ENCODE peak calls at places on chromosomes 3 and 15, in five cellular contexts. Q, V, P, W and K are unnamed samples.

GRCh38 chr3:107235923-107236315 is 141.3 kb upstream of the CCDC54 start:
- DNase-seq in V (peak), Q (peak), W (peak), P (no peak), K (peak)

GRCh38 chr15:39642011-39642640 is 61.2 kb downstream of the THBS1 start:
- DNase-seq in W (peak), Q (peak), P (no peak), V (peak), K (no peak)

GRCh38 chr3:64530434-64531049 is 157.3 kb downstream of the ADAMTS9 start:
- DNase-seq in Q (peak), P (no peak), W (peak), V (peak), K (peak)

GRCh38 chr3:110066201-110066600 is 728.9 kb upstream of the DPPA4 start:
- DNase-seq in Q (no peak), P (no peak), V (no peak), W (no peak), K (no peak)

GRCh38 chr15:74218172-74218885 is 15.7 kb upstream of the STRA6 start:
- DNase-seq in Q (no peak), P (no peak), V (no peak), W (no peak), K (no peak)

GRCh38 chr3:146682176-146682575 is 77.0 kb upstream of the PLSCR5 start:
- DNase-seq in V (peak), P (no peak), W (no peak), Q (no peak), K (no peak)

GRCh38 chr3:122921791-122922651 is 105.5 kb downstream of the SEMA5B start:
- DNase-seq in Q (no peak), P (no peak), V (no peak), W (no peak), K (peak)

GRCh38 chr15:64774556-64775523 is 549 bp downstream of the RBPMS2 start:
- DNase-seq in P (no peak), Q (no peak), V (no peak), W (peak), K (no peak)

GRCh38 chr15:51907136-51907862 is 64.3 kb downstream of the LEO1 start:
- DNase-seq in W (no peak), V (no peak), Q (peak), P (no peak), K (no peak)

GRCh38 chr3:11591401-11592266 is 52.1 kb downstream of the VGLL4 start:
- DNase-seq in V (peak), P (no peak), Q (peak), W (peak), K (no peak)

GRCh38 chr15:93974804-93975481 is 256.4 kb upstream of the MCTP2 start:
- DNase-seq in W (peak), P (no peak), V (peak), Q (peak), K (no peak)

GRCh38 chr3:71047616-71048531 is 535.7 kb downstream of the FOXP1 start:
- DNase-seq in P (no peak), V (no peak), Q (no peak), W (no peak), K (no peak)

GRCh38 chr3:158725348-158725966 is 6.8 kb downstream of the RARRES1 start:
- DNase-seq in W (peak), P (no peak), Q (peak), V (peak), K (no peak)

GRCh38 chr3:70726966-70727365 is 414.5 kb upstream of the MDFIC2 start:
- DNase-seq in Q (no peak), W (no peak), P (no peak), V (no peak), K (no peak)

GRCh38 chr3:123286308-123287023 is 84.7 kb downstream of the SEC22A start:
- DNase-seq in W (peak), V (peak), Q (peak), P (no peak), K (peak)

GRCh38 chr15:65900488-65900887 is 31.2 kb downstream of the RAB11A start:
- DNase-seq in Q (no peak), W (no peak), V (no peak), P (no peak), K (no peak)

GRCh38 chr15:76994496-76994895 is 430 bp upstream of the PSTPIP1 start:
- DNase-seq in Q (no peak), W (no peak), V (no peak), P (no peak), K (no peak)

GRCh38 chr15:100924436-100924835 is 5.3 kb downstream of the LRRK1 start:
- DNase-seq in V (no peak), W (no peak), P (peak), Q (no peak), K (no peak)

GRCh38 chr15:90903733-90904536 is 833 bp downstream of the MAN2A2 start:
- DNase-seq in W (no peak), P (no peak), V (no peak), Q (no peak), K (no peak)

GRCh38 chr3:156787926-156788663 is 38.1 kb upstream of the LEKR1 start:
- DNase-seq in V (peak), Q (peak), W (peak), P (no peak), K (peak)

GRCh38 chr3:147661916-147662315 is 252.8 kb downstream of the ZIC1 start:
- DNase-seq in W (no peak), V (no peak), P (no peak), Q (no peak), K (no peak)

GRCh38 chr3:48856469-48856868 is 8.8 kb upstream of the PRKAR2A start:
- DNase-seq in W (no peak), P (no peak), V (no peak), Q (no peak), K (no peak)

GRCh38 chr15:92797168-92798052 is 102.7 kb upstream of the CHD2 start:
- DNase-seq in W (peak), V (peak), P (no peak), Q (peak), K (peak)

GRCh38 chr3:123773681-123774431 is 110.3 kb downstream of the MYLK start:
- DNase-seq in Q (peak), W (peak), V (no peak), P (no peak), K (no peak)

GRCh38 chr15:42832577-42832976 is 88.0 kb downstream of the TTBK2 start:
- DNase-seq in Q (peak), V (peak), P (no peak), W (peak), K (no peak)

GRCh38 chr3:48429416-48430358 is at the start of gene PLXNB1:
- DNase-seq in Q (peak), V (peak), P (peak), W (peak), K (peak)

GRCh38 chr3:59862686-59863085 is 812.9 kb upstream of the CFAP20DC start:
- DNase-seq in Q (peak), V (peak), P (no peak), W (peak), K (no peak)

GRCh38 chr3:172467170-172467824 is 19.0 kb upstream of the GHSR start:
- DNase-seq in P (no peak), W (peak), V (peak), Q (peak), K (no peak)

GRCh38 chr3:46895204-46895660 is 17.7 kb downstream of the PTH1R start:
- DNase-seq in W (peak), P (no peak), Q (peak), V (peak), K (peak)

GRCh38 chr15:85463273-85463937 is 83.0 kb downstream of the AKAP13 start:
- DNase-seq in P (no peak), W (no peak), V (no peak), Q (no peak), K (no peak)

GRCh38 chr3:30951806-30952205 is 57.3 kb upstream of the GADL1 start:
- DNase-seq in Q (no peak), V (no peak), W (peak), P (no peak), K (no peak)

GRCh38 chr3:86937306-86937791 is 53.6 kb downstream of the VGLL3 start:
- DNase-seq in Q (peak), W (peak), V (peak), P (no peak), K (no peak)

GRCh38 chr3:53704363-53704725 is 141.9 kb downstream of the CHDH start:
- DNase-seq in W (no peak), Q (no peak), P (peak), V (no peak), K (no peak)

GRCh38 chr3:127763816-127764215 is 58.5 kb downstream of the MGLL start:
- DNase-seq in V (no peak), Q (no peak), P (no peak), W (no peak), K (no peak)

GRCh38 chr15:77607111-77607893 is 25.4 kb downstream of the LINGO1 start:
- DNase-seq in W (peak), V (peak), P (no peak), Q (peak), K (no peak)

GRCh38 chr15:85587707-85588441 is 206.9 kb downstream of the KLHL25 start:
- DNase-seq in Q (peak), P (no peak), V (peak), W (peak), K (no peak)

DNA sequence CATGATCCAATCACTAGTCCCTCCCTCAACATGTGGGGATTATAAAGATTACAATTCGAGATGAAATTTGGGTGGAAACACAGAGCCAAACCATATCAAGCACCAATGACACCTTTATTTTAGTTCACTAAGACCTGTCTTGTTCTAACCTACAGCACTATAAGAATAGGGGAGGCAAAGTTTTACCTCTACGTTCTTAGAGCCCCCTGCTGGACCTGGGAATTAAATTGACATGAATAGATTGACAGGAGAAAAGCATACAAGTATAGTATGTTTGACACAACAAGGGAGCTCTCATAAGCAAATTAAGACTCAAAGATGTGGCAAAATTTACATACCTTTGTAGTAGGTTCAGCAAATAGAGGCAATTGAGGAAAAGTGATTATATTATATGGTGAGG is 974.4 kb upstream of the ALCAM start:
- DNase-seq in W (no peak), V (no peak), Q (no peak), P (no peak), K (no peak)
- TF ChIP-seq CTCF in W (no peak), V (no peak), Q (no peak), P (no peak), K (no peak)

GRCh38 chr3:15819576-15819975 is 21.8 kb upstream of the ANKRD28 start:
- DNase-seq in P (no peak), W (no peak), V (no peak), Q (no peak), K (no peak)
- TF ChIP-seq CTCF in P (no peak), W (no peak), V (no peak), Q (no peak), K (no peak)

DNA sequence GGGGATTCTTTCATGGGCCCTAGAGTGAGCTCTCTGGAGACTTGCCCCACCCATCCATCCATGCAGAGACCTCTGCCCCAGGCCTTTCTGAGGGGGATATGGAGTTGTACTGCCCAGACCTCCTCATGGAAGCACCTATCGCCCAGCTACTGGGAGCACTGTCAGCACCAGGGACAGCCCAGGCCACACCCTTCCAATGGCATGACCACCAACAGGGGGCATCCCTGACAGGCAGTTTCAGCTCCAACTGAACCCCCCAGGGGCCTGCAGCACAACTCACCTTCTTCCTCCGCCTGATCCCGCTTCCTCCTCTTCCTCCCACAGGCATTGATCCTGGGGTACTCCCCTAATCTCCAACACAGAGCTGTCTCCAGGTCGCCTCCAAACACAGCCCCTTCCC is 21.8 kb downstream of the MRPS11 start:
- DNase-seq in Q (no peak), V (no peak), W (no peak), P (no peak), K (no peak)
- TF ChIP-seq CTCF in Q (no peak), V (no peak), W (no peak), P (no peak), K (no peak)

DNA sequence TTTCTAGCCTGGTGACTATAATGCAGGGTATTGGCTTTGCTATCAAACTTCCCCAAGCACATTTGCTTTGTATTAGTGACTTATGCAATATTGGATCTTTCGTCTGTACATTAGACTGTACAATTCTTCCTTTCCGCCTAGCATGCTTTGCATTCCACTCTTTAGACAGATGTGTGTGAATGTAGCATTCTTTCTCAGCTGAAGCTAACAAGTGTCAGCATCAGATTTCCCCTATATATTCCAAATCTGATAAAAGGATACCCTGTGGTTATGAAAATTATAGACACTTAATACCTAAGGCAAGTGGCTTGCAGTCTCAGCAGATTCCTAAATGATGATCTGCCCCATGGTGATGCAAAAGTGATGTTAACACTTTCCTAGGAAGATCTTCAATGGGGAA is 360.1 kb downstream of the CNTN4 start:
- DNase-seq in Q (no peak), P (no peak), V (no peak), W (no peak), K (no peak)
- TF ChIP-seq CTCF in Q (no peak), P (no peak), V (no peak), W (no peak), K (no peak)

DNA sequence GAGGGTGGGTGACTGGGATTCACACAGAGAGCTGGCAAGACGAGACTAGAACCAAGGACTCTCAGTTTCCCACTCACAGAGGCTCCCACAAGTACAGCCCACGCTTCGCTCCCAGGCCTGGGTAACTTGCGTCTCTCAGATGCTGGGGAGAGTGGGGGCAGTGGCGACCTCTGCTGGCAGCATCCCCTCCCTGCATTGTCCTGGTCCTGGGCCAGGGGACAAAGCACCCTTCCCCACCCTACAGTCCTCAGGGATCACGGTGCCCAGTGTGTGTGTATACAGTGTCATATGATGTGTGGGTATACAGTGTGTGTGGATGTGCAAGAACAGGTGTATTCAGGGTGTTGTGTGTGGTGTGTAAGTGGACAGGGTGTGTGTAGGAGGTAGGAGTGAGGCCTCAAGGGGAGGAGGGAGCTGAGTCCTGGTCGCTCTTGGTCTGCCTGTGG is 12.8 kb downstream of the VILL start:
- DNase-seq in Q (peak), W (peak), V (peak), P (no peak), K (peak)
- TF ChIP-seq CTCF in Q (peak), W (peak), V (peak), P (peak), K (peak)

GRCh38 chr3:141305436-141305835 is 62.9 kb upstream of the ZBTB38 start:
- DNase-seq in Q (peak), V (peak), W (peak), P (no peak), K (no peak)
- TF ChIP-seq CTCF in Q (peak), V (peak), W (peak), P (peak), K (no peak)

GRCh38 chr3:133457465-133458067 is 57.7 kb downstream of the BFSP2 start:
- DNase-seq in V (peak), W (peak), Q (peak), P (no peak), K (no peak)
- TF ChIP-seq CTCF in V (peak), W (peak), Q (peak), P (peak), K (no peak)